ENCODE peak calls at places on chromosomes 1 and 21, in six cellular contexts. O is K562, W is H1, F is SK-N-SH, X is HepG2, U is GM12878. C is an unnamed sample.

GRCh38 chr1:20390589-20391331 is 95.2 kb downstream of the CAMK2N1 start:
- DNase-seq in U (no peak), O (no peak), X (no peak), W (no peak), F (no peak), C (no peak)

GRCh38 chr1:44932151-44932550 is 54.2 kb downstream of the EIF2B3 start:
- DNase-seq in F (no peak), W (no peak), O (no peak), U (no peak), X (no peak), C (no peak)

GRCh38 chr21:36035381-36035791 is 24.9 kb downstream of the SETD4 start:
- DNase-seq in U (no peak), O (no peak), X (no peak), W (no peak), F (peak), C (no peak)

GRCh38 chr1:29806646-29807319 is 570.5 kb downstream of the PTPRU start:
- DNase-seq in F (peak), U (no peak), X (no peak), W (no peak), O (no peak), C (no peak)

GRCh38 chr1:217182992-217183391 is 447.9 kb downstream of the GPATCH2 start:
- DNase-seq in O (no peak), U (no peak), W (no peak), X (no peak), F (no peak), C (no peak)

GRCh38 chr1:185360714-185361113 is 43.7 kb upstream of the IVNS1ABP start:
- DNase-seq in U (no peak), W (no peak), X (no peak), O (no peak), F (no peak), C (no peak)

GRCh38 chr1:44436401-44437394 is 31.6 kb downstream of the RNF220 start:
- DNase-seq in W (no peak), X (no peak), U (no peak), O (no peak), F (no peak), C (no peak)

GRCh38 chr21:29155118-29155932 is 24.9 kb downstream of the MAP3K7CL start:
- DNase-seq in U (no peak), F (peak), O (no peak), X (no peak), W (no peak), C (no peak)

GRCh38 chr1:43653339-43653738 is 3.4 kb downstream of the KDM4A start:
- DNase-seq in O (no peak), F (no peak), U (peak), W (no peak), X (no peak), C (no peak)

GRCh38 chr1:32014199-32014936 is 700 bp downstream of the KHDRBS1 start:
- DNase-seq in U (no peak), F (peak), O (peak), W (no peak), X (no peak), C (no peak)

GRCh38 chr1:173202430-173203145 is 4.5 kb downstream of the TNFSF4 start:
- DNase-seq in W (no peak), F (peak), O (no peak), U (no peak), X (peak), C (peak)

GRCh38 chr1:174871886-174872285 is 127.9 kb upstream of the CACYBP start:
- DNase-seq in O (no peak), F (no peak), X (no peak), U (no peak), W (no peak), C (no peak)

GRCh38 chr1:201713093-201713810 is 115.7 kb upstream of the IPO9 start:
- DNase-seq in U (no peak), F (no peak), W (no peak), X (no peak), O (no peak), C (peak)

GRCh38 chr1:187157115-187157514 is 328.4 kb downstream of the PLA2G4A start:
- DNase-seq in W (no peak), F (no peak), O (no peak), X (no peak), U (no peak), C (no peak)

GRCh38 chr1:150009604-150010387 is 730 bp downstream of the OTUD7B start:
- DNase-seq in W (no peak), O (peak), F (peak), U (no peak), X (peak), C (no peak)

GRCh38 chr1:154698320-154699096 is 90.5 kb upstream of the ADAR start:
- DNase-seq in O (no peak), U (no peak), W (no peak), F (no peak), X (peak), C (no peak)

GRCh38 chr1:154694995-154695394 is 87.0 kb upstream of the ADAR start:
- DNase-seq in F (no peak), U (no peak), X (no peak), W (no peak), O (no peak), C (no peak)

GRCh38 chr1:154697710-154698109 is 89.7 kb upstream of the ADAR start:
- DNase-seq in W (no peak), F (no peak), U (no peak), X (no peak), O (no peak), C (peak)

GRCh38 chr1:154696460-154696859 is 88.5 kb upstream of the ADAR start:
- DNase-seq in F (no peak), X (no peak), W (no peak), O (no peak), U (no peak), C (no peak)

GRCh38 chr1:154696001-154696400 is 88.0 kb upstream of the ADAR start:
- DNase-seq in W (no peak), X (no peak), U (no peak), F (peak), O (no peak), C (no peak)
- TF ChIP-seq CTCF in W (peak), X (peak), U (no peak), F (peak), O (peak), C (peak)

DNA sequence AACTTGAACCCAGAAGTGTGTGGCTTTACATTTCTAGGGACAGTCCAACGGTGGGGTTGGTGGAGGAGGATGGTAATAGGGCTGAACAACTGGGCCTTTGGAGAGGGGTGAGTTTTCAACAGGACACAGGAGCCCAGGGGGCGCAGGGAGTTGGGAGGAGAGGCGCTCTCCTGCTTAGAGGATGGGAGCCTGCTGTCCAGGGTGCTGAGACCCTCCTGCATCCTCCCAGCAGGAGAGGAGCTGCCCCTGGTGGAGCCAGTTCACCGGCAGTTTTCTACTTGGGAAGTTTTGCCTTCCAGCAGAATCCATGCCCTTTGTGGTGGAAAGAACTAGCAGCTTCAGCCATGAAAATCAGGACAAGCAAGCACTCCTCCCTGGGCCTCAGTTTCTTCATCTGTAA is 8.6 kb downstream of the KCNC4 start:
- DNase-seq in O (peak), X (no peak), U (no peak), W (no peak), F (no peak), C (no peak)
- TF ChIP-seq JUND in O (no peak), X (no peak), U (no peak), W (no peak), F (no peak), C (no peak)

DNA sequence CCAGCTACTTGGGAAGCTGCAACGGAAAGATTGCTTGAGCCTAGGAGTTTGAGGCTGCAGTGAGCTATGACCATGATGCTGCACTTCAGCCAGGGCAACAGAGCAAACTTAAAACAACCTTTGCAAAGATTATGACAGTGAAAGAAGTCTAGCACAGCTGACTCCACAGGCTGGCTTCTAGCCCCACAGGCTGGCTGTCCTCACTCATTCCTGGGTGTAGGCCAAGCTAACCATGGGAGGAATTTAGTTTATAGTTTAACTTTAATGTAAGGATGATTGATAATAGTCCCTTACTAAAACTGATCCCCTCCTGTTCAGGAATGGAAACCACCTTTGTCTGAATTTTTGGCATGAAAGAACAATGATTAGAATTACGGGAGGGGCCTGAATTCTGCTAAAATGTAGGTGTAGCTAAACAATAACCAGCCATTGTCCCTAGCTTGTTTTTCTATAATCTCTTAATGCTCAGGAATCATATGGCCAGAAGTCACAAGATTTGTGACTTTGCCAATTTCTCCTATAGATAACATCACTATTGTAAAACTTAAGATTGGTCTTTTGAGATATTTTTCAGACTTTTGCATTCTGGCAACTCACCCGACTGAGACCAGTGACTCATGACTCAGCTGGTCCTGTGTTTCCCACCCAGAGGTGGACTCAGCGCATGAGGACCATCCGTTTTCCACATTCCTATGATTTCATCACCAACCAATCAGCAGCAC is 28.1 kb upstream of the SGIP1 start:
- DNase-seq in F (no peak), W (no peak), X (no peak), U (no peak), O (no peak), C (no peak)
- H2AFZ ChIP-seq in F (peak), W (no peak), X (no peak), U (no peak), O (no peak), C (no peak)

GRCh38 chr1:22143586-22144033 is 713 bp upstream of the WNT4 start:
- DNase-seq in O (no peak), X (no peak), W (no peak), F (no peak), U (no peak), C (no peak)

GRCh38 chr1:22141948-22142314 is 966 bp downstream of the WNT4 start:
- DNase-seq in U (no peak), X (no peak), O (no peak), W (no peak), F (peak), C (no peak)

GRCh38 chr1:22141493-22141892 is 1.4 kb downstream of the WNT4 start:
- DNase-seq in W (no peak), F (no peak), U (no peak), X (no peak), O (no peak), C (no peak)

GRCh38 chr1:22142315-22143064 is 407 bp downstream of the WNT4 start:
- DNase-seq in U (no peak), W (no peak), X (no peak), O (peak), F (peak), C (no peak)

GRCh38 chr1:22143065-22143514 is at the start of gene WNT4:
- DNase-seq in X (no peak), W (no peak), U (no peak), O (peak), F (peak), C (no peak)
- TF ChIP-seq CTCF in X (no peak), W (peak), U (peak), O (no peak), F (no peak), C (no peak)

GRCh38 chr1:38077523-38078147 is 31.0 kb upstream of the POU3F1 start:
- DNase-seq in F (no peak), W (no peak), U (no peak), O (no peak), X (no peak), C (no peak)
- TF ChIP-seq JUND in F (no peak), W (no peak), U (no peak), O (no peak), X (no peak), C (no peak)